ENCODE peak calls at places on chromosomes 13 and 19, in four cellular contexts. W is WTC11; Z is activated T-cell treated with anti-CD3 and anti-CD28 coated beads, Interleukin-2, amount 50 U/mL, for 72 hours; V is activated naive CD4-positive, alpha-beta T cell treated with anti-CD3 and anti-CD28 coated beads for 36 hours. G is an unnamed sample.

GRCh38 chr19:48444129-48444932 is 1.5 kb upstream of the GRWD1 start:
- DNase-seq in Z (no peak), W (no peak), V (no peak), G (no peak)

GRCh38 chr19:16627194-16627927 is 643 bp downstream of the MED26 start:
- DNase-seq in W (no peak), Z (peak; percentile 30), V (peak; percentile 32), G (peak; percentile 52)

GRCh38 chr19:53868892-53869804 is 1.5 kb downstream of the MYADM start:
- DNase-seq in Z (peak; percentile 87), V (peak; percentile 82), W (peak; percentile 85), G (peak; percentile 92)

GRCh38 chr13:37187611-37188010 is 82.1 kb upstream of the CSNK1A1L start:
- DNase-seq in W (no peak), V (no peak), Z (no peak), G (no peak)

GRCh38 chr19:54470991-54471782 is 1.9 kb downstream of the CDC42EP5 start:
- DNase-seq in W (peak; percentile 55), V (no peak), Z (no peak), G (peak; percentile 49)

GRCh38 chr19:48543121-48543710 is 8.8 kb upstream of the SULT2B1 start:
- DNase-seq in V (no peak), Z (no peak), W (no peak), G (no peak)

GRCh38 chr19:6678690-6679109 is 8.7 kb upstream of the TNFSF14 start:
- DNase-seq in W (no peak), V (peak; percentile 81), Z (peak; percentile 87), G (no peak)

GRCh38 chr13:42832341-42833153 is 51.2 kb downstream of the FAM216B start:
- DNase-seq in W (no peak), V (peak; percentile 10), Z (no peak), G (no peak)

GRCh38 chr19:661427-662196 is 1.4 kb downstream of the RNF126 start:
- DNase-seq in V (peak; percentile 82), Z (peak; percentile 60), W (no peak), G (no peak)

GRCh38 chr13:34698953-34699352 is 243.1 kb upstream of the NBEA start:
- DNase-seq in V (no peak), Z (no peak), W (no peak), G (no peak)

GRCh38 chr13:81929988-81930387 is 1589.1 kb upstream of the SPRY2 start:
- DNase-seq in Z (no peak), W (no peak), V (no peak), G (peak; percentile 61)

GRCh38 chr13:31174018-31174417 is 12.3 kb upstream of the HSPH1 start:
- DNase-seq in W (no peak), V (no peak), Z (no peak), G (no peak)

GRCh38 chr19:48739835-48740704 is at the start of gene RASIP1:
- DNase-seq in W (no peak), Z (no peak), V (no peak), G (peak; percentile 11)

GRCh38 chr19:14416743-14417214 is 2.4 kb downstream of the DDX39A start:
- DNase-seq in W (no peak), V (no peak), Z (no peak), G (no peak)

GRCh38 chr13:93029536-93029935 is 197.1 kb upstream of the GPC6 start:
- DNase-seq in V (no peak), W (no peak), Z (no peak), G (no peak)

GRCh38 chr13:99257291-99257690 is 888 bp downstream of the GPR18 start:
- DNase-seq in W (no peak), Z (no peak), V (no peak), G (no peak)

GRCh38 chr19:35213678-35214632 is 14.6 kb downstream of the FAM187B start:
- DNase-seq in V (peak; percentile 92), Z (peak; percentile 88), W (no peak), G (no peak)